ENCODE peak calls at places on chromosomes 4 and X, in eight cellular contexts. One of them, this sample, is unnamed.
A peak's percentile ranks its signal among the peaks of the same experiment; 100 is the strongest.

GRCh38 chr4:10403633-10404445 is 53.4 kb downstream of the ZNF518B start:
- DNase-seq in tibial artery: no peak
- DNase-seq in pancreas: no peak
- DNase-seq in ovary: no peak
- DNase-seq in mesenchymal stem cell: peak; percentile 6
- DNase-seq in cardiac muscle cell: peak; percentile 57
- DNase-seq in brain microvascular endothelial cell: peak; percentile 37
- DNase-seq in tibial nerve: no peak
- DNase-seq in this sample: no peak

GRCh38 chr4:88283661-88284377 is 542 bp downstream of the PPM1K start:
- DNase-seq in brain microvascular endothelial cell: peak; percentile 59
- DNase-seq in tibial artery: peak; percentile 50
- DNase-seq in tibial nerve: peak; percentile 28
- DNase-seq in cardiac muscle cell: peak; percentile 86
- DNase-seq in mesenchymal stem cell: peak; percentile 88
- DNase-seq in pancreas: peak; percentile 65
- DNase-seq in ovary: peak; percentile 85
- DNase-seq in this sample: peak; percentile 47

GRCh38 chrX:11364835-11365234 is 71.6 kb downstream of the AMELX start:
- DNase-seq in tibial artery: no peak
- DNase-seq in ovary: no peak
- DNase-seq in pancreas: no peak
- DNase-seq in brain microvascular endothelial cell: no peak
- DNase-seq in tibial nerve: no peak
- DNase-seq in mesenchymal stem cell: no peak
- DNase-seq in cardiac muscle cell: no peak
- DNase-seq in this sample: no peak

GRCh38 chr4:17284323-17285175 is 227.3 kb downstream of the QDPR start:
- DNase-seq in pancreas: no peak
- DNase-seq in brain microvascular endothelial cell: no peak
- DNase-seq in cardiac muscle cell: no peak
- DNase-seq in tibial nerve: no peak
- DNase-seq in ovary: no peak
- DNase-seq in tibial artery: no peak
- DNase-seq in mesenchymal stem cell: no peak
- DNase-seq in this sample: no peak

GRCh38 chrX:36867143-36867542 is 141.0 kb upstream of the FAM47C start:
- DNase-seq in ovary: no peak
- DNase-seq in tibial nerve: no peak
- DNase-seq in brain microvascular endothelial cell: peak; percentile 0
- DNase-seq in pancreas: no peak
- DNase-seq in mesenchymal stem cell: peak; percentile 14
- DNase-seq in cardiac muscle cell: peak; percentile 75
- DNase-seq in tibial artery: no peak
- DNase-seq in this sample: no peak

GRCh38 chr4:85092536-85092935 is 126.0 kb upstream of the WDFY3 start:
- DNase-seq in cardiac muscle cell: no peak
- DNase-seq in pancreas: no peak
- DNase-seq in ovary: no peak
- DNase-seq in tibial artery: no peak
- DNase-seq in brain microvascular endothelial cell: no peak
- DNase-seq in mesenchymal stem cell: no peak
- DNase-seq in tibial nerve: no peak
- DNase-seq in this sample: no peak

GRCh38 chr4:114005569-114006442 is 26.4 kb upstream of the ARSJ start:
- DNase-seq in pancreas: no peak
- DNase-seq in mesenchymal stem cell: no peak
- DNase-seq in brain microvascular endothelial cell: peak; percentile 11
- DNase-seq in tibial nerve: no peak
- DNase-seq in ovary: no peak
- DNase-seq in cardiac muscle cell: no peak
- DNase-seq in tibial artery: no peak
- DNase-seq in this sample: no peak

GRCh38 chrX:46587753-46588171 is 14.2 kb downstream of the CHST7 start:
- DNase-seq in cardiac muscle cell: no peak
- DNase-seq in brain microvascular endothelial cell: no peak
- DNase-seq in tibial nerve: no peak
- DNase-seq in tibial artery: no peak
- DNase-seq in mesenchymal stem cell: peak; percentile 13
- DNase-seq in ovary: no peak
- DNase-seq in pancreas: no peak
- DNase-seq in this sample: no peak

GRCh38 chr4:156594619-156595018 is 377.0 kb downstream of the PDGFC start:
- DNase-seq in brain microvascular endothelial cell: peak; percentile 27
- DNase-seq in tibial nerve: peak; percentile 19
- DNase-seq in ovary: no peak
- DNase-seq in pancreas: no peak
- DNase-seq in mesenchymal stem cell: peak; percentile 15
- DNase-seq in tibial artery: peak; percentile 69
- DNase-seq in cardiac muscle cell: peak; percentile 13
- DNase-seq in this sample: peak; percentile 47

GRCh38 chrX:38574858-38575257 is 13.5 kb downstream of the TSPAN7 start:
- DNase-seq in brain microvascular endothelial cell: no peak
- DNase-seq in cardiac muscle cell: no peak
- DNase-seq in tibial artery: no peak
- DNase-seq in pancreas: no peak
- DNase-seq in mesenchymal stem cell: no peak
- DNase-seq in ovary: no peak
- DNase-seq in tibial nerve: no peak
- DNase-seq in this sample: no peak

GRCh38 chr4:148030486-148030885 is 298.6 kb downstream of the ARHGAP10 start:
- DNase-seq in tibial nerve: no peak
- DNase-seq in cardiac muscle cell: no peak
- DNase-seq in ovary: no peak
- DNase-seq in mesenchymal stem cell: peak; percentile 76
- DNase-seq in pancreas: no peak
- DNase-seq in brain microvascular endothelial cell: no peak
- DNase-seq in tibial artery: no peak
- DNase-seq in this sample: no peak

GRCh38 chr4:137310593-137311490 is 221.5 kb downstream of the PCDH18 start:
- DNase-seq in tibial nerve: no peak
- DNase-seq in cardiac muscle cell: no peak
- DNase-seq in brain microvascular endothelial cell: peak; percentile 45
- DNase-seq in tibial artery: no peak
- DNase-seq in mesenchymal stem cell: peak; percentile 67
- DNase-seq in ovary: no peak
- DNase-seq in pancreas: no peak
- DNase-seq in this sample: no peak

GRCh38 chrX:139905743-139906142 is 27.1 kb downstream of the ATP11C start:
- DNase-seq in mesenchymal stem cell: no peak
- DNase-seq in pancreas: no peak
- DNase-seq in ovary: no peak
- DNase-seq in brain microvascular endothelial cell: no peak
- DNase-seq in tibial nerve: no peak
- DNase-seq in tibial artery: no peak
- DNase-seq in cardiac muscle cell: no peak
- DNase-seq in this sample: no peak

GRCh38 chrX:74063426-74064155 is 240.4 kb upstream of the ZCCHC13 start:
- DNase-seq in tibial artery: no peak
- DNase-seq in cardiac muscle cell: no peak
- DNase-seq in brain microvascular endothelial cell: no peak
- DNase-seq in tibial nerve: no peak
- DNase-seq in pancreas: no peak
- DNase-seq in mesenchymal stem cell: no peak
- DNase-seq in ovary: no peak
- DNase-seq in this sample: no peak

GRCh38 chr4:140098481-140099132 is 55.4 kb downstream of the MAML3 start:
- DNase-seq in tibial artery: no peak
- DNase-seq in ovary: no peak
- DNase-seq in tibial nerve: no peak
- DNase-seq in pancreas: no peak
- DNase-seq in brain microvascular endothelial cell: no peak
- DNase-seq in cardiac muscle cell: no peak
- DNase-seq in mesenchymal stem cell: peak; percentile 55
- DNase-seq in this sample: no peak

GRCh38 chrX:15594371-15594770 is 6.4 kb downstream of the ACE2 start:
- DNase-seq in tibial nerve: no peak
- DNase-seq in brain microvascular endothelial cell: no peak
- DNase-seq in ovary: no peak
- DNase-seq in tibial artery: no peak
- DNase-seq in pancreas: no peak
- DNase-seq in mesenchymal stem cell: no peak
- DNase-seq in cardiac muscle cell: peak; percentile 21
- DNase-seq in this sample: no peak

GRCh38 chr4:7332216-7333023 is 102.3 kb downstream of the PSAPL1 start:
- DNase-seq in ovary: peak; percentile 89
- DNase-seq in tibial artery: no peak
- DNase-seq in mesenchymal stem cell: no peak
- DNase-seq in brain microvascular endothelial cell: peak; percentile 86
- DNase-seq in tibial nerve: peak; percentile 55
- DNase-seq in pancreas: no peak
- DNase-seq in cardiac muscle cell: no peak
- DNase-seq in this sample: no peak

GRCh38 chrX:115452256-115452655 is 108.7 kb upstream of the PLS3 start:
- DNase-seq in cardiac muscle cell: no peak
- DNase-seq in ovary: no peak
- DNase-seq in tibial artery: no peak
- DNase-seq in mesenchymal stem cell: no peak
- DNase-seq in tibial nerve: no peak
- DNase-seq in pancreas: no peak
- DNase-seq in brain microvascular endothelial cell: peak; percentile 27
- DNase-seq in this sample: no peak

GRCh38 chrX:130741584-130741983 is 161.4 kb downstream of the ENOX2 start:
- DNase-seq in cardiac muscle cell: no peak
- DNase-seq in tibial artery: no peak
- DNase-seq in brain microvascular endothelial cell: no peak
- DNase-seq in tibial nerve: no peak
- DNase-seq in pancreas: no peak
- DNase-seq in mesenchymal stem cell: no peak
- DNase-seq in ovary: no peak
- DNase-seq in this sample: no peak

GRCh38 chr4:48290146-48290772 is 20.6 kb upstream of the TEC start:
- DNase-seq in tibial artery: no peak
- DNase-seq in tibial nerve: no peak
- DNase-seq in cardiac muscle cell: peak; percentile 13
- DNase-seq in mesenchymal stem cell: no peak
- DNase-seq in pancreas: no peak
- DNase-seq in brain microvascular endothelial cell: peak; percentile 16
- DNase-seq in ovary: no peak
- DNase-seq in this sample: no peak

GRCh38 chrX:150364347-150365050 is 1.4 kb downstream of the MAMLD1 start:
- DNase-seq in pancreas: peak; percentile 7
- DNase-seq in ovary: peak; percentile 59
- DNase-seq in mesenchymal stem cell: peak; percentile 38
- DNase-seq in cardiac muscle cell: peak; percentile 33
- DNase-seq in brain microvascular endothelial cell: no peak
- DNase-seq in tibial artery: no peak
- DNase-seq in tibial nerve: peak; percentile 14
- DNase-seq in this sample: peak; percentile 38
- H3K27me3 ChIP-seq in pancreas: no peaks in the 10 kb centered on the region
- H3K27me3 ChIP-seq in ovary: no peaks in the 10 kb centered on the region
- H3K27me3 ChIP-seq in mesenchymal stem cell: peaks cover 20% of the 10 kb centered on the region
- H3K27me3 ChIP-seq in cardiac muscle cell: peaks cover 75% of the 10 kb centered on the region
- H3K27me3 ChIP-seq in brain microvascular endothelial cell: no peaks in the 10 kb centered on the region
- H3K27me3 ChIP-seq in tibial artery: no peaks in the 10 kb centered on the region
- H3K27me3 ChIP-seq in tibial nerve: no peaks in the 10 kb centered on the region
- H3K27me3 ChIP-seq in this sample: peaks cover 13% of the 10 kb centered on the region

DNA sequence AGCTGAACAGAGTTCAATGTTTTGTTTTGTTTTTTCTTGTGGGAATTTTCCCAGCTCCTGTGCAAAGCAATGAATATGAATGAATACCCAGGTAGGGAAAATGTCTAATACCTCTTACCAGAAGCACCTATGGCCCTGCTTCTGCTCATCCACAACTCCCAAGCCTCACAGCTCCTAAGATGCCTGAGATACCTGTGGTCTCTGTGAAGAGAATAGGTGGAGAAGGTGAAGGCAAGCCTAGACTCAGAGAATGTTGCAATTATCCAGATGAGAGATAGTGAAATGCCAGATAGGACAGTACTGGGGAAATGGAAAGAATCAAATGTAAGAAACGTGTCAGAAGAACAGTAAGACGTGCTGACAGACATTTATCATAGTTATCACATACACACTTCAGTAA is 70.2 kb upstream of the NOCT start:
- DNase-seq in mesenchymal stem cell: no peak
- DNase-seq in pancreas: no peak
- DNase-seq in ovary: no peak
- DNase-seq in cardiac muscle cell: no peak
- DNase-seq in tibial nerve: no peak
- DNase-seq in brain microvascular endothelial cell: no peak
- DNase-seq in tibial artery: no peak
- DNase-seq in this sample: no peak
- H3K27me3 ChIP-seq in mesenchymal stem cell: no peaks in the 10 kb centered on the region
- H3K27me3 ChIP-seq in pancreas: no peaks in the 10 kb centered on the region
- H3K27me3 ChIP-seq in ovary: no peaks in the 10 kb centered on the region
- H3K27me3 ChIP-seq in cardiac muscle cell: no peaks in the 10 kb centered on the region
- H3K27me3 ChIP-seq in tibial nerve: no peaks in the 10 kb centered on the region
- H3K27me3 ChIP-seq in brain microvascular endothelial cell: no peaks in the 10 kb centered on the region
- H3K27me3 ChIP-seq in tibial artery: no peaks in the 10 kb centered on the region
- H3K27me3 ChIP-seq in this sample: no peaks in the 10 kb centered on the region

DNA sequence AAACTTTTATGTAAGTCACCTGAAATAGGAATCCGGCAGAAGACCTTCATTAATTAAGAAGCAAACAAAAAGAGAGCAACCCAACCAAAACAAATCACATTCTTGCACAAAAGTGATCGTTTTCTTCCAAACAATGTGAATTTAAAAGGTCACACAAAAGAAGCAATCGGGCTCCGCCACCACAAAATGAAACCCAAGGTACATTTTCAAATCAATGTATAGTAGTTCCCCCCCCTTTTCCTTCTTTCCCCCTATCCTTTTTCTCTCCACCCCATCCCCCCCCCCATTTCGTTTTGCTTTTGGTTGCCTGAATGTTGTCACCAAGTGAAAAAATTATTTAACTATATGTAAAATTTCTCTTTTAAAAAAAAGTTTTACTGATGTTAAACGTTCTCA is 2.2 kb downstream of the MAB21L2 start:
- DNase-seq in pancreas: no peak
- DNase-seq in tibial nerve: no peak
- DNase-seq in cardiac muscle cell: no peak
- DNase-seq in brain microvascular endothelial cell: no peak
- DNase-seq in tibial artery: no peak
- DNase-seq in mesenchymal stem cell: no peak
- DNase-seq in ovary: no peak
- DNase-seq in this sample: no peak
- H3K27me3 ChIP-seq in pancreas: no peaks in the 10 kb centered on the region
- H3K27me3 ChIP-seq in tibial nerve: no peaks in the 10 kb centered on the region
- H3K27me3 ChIP-seq in cardiac muscle cell: peaks cover 77% of the 10 kb centered on the region
- H3K27me3 ChIP-seq in brain microvascular endothelial cell: no peaks in the 10 kb centered on the region
- H3K27me3 ChIP-seq in tibial artery: no peaks in the 10 kb centered on the region
- H3K27me3 ChIP-seq in mesenchymal stem cell: no peaks in the 10 kb centered on the region
- H3K27me3 ChIP-seq in ovary: no peaks in the 10 kb centered on the region
- H3K27me3 ChIP-seq in this sample: no peaks in the 10 kb centered on the region

GRCh38 chr4:182137343-182137742 is 105.9 kb upstream of the TENM3 start:
- DNase-seq in mesenchymal stem cell: no peak
- DNase-seq in pancreas: no peak
- DNase-seq in tibial nerve: no peak
- DNase-seq in brain microvascular endothelial cell: peak; percentile 41
- DNase-seq in tibial artery: no peak
- DNase-seq in cardiac muscle cell: no peak
- DNase-seq in ovary: no peak
- DNase-seq in this sample: no peak
- H3K27me3 ChIP-seq in mesenchymal stem cell: peaks cover 4% of the 10 kb centered on the region
- H3K27me3 ChIP-seq in pancreas: peaks cover 29% of the 10 kb centered on the region
- H3K27me3 ChIP-seq in tibial nerve: peaks cover 14% of the 10 kb centered on the region
- H3K27me3 ChIP-seq in brain microvascular endothelial cell: no peaks in the 10 kb centered on the region
- H3K27me3 ChIP-seq in tibial artery: peaks cover 23% of the 10 kb centered on the region
- H3K27me3 ChIP-seq in cardiac muscle cell: peaks cover 66% of the 10 kb centered on the region
- H3K27me3 ChIP-seq in ovary: no peaks in the 10 kb centered on the region
- H3K27me3 ChIP-seq in this sample: peaks cover 59% of the 10 kb centered on the region

This sample was measured in dorsolateral prefrontal cortex.